ENCODE peak calls at places on chromosome 10, in seven cellular contexts. One of them, this sample, is unnamed. For H3K27me3, the result is how much of the 10 kb centered on the place peaks cover.

GRCh38 chr10:47414227-47414592 is 30.1 kb upstream of the ZNF488 start:
- DNase-seq in psoas muscle: no peak
- DNase-seq in GM23248: no peak
- DNase-seq in naive thymus-derived CD4-positive, alpha-beta T cell: no peak
- DNase-seq in IMR-90: no peak
- DNase-seq in esophagus squamous epithelium: no peak
- DNase-seq in ovary: no peak
- DNase-seq in this sample: no peak

GRCh38 chr10:119216137-119216536 is 8.8 kb downstream of the GRK5 start:
- DNase-seq in ovary: no peak
- DNase-seq in GM23248: no peak
- DNase-seq in psoas muscle: no peak
- DNase-seq in IMR-90: no peak
- DNase-seq in naive thymus-derived CD4-positive, alpha-beta T cell: no peak
- DNase-seq in esophagus squamous epithelium: no peak
- DNase-seq in this sample: no peak

GRCh38 chr10:64952042-64952441 is 1430.8 kb downstream of the REEP3 start:
- DNase-seq in naive thymus-derived CD4-positive, alpha-beta T cell: no peak
- DNase-seq in GM23248: no peak
- DNase-seq in ovary: no peak
- DNase-seq in esophagus squamous epithelium: no peak
- DNase-seq in IMR-90: no peak
- DNase-seq in psoas muscle: no peak
- DNase-seq in this sample: no peak

GRCh38 chr10:133272964-133273420 is 3.7 kb downstream of the ADAM8 start:
- DNase-seq in IMR-90: no peak
- DNase-seq in GM23248: no peak
- DNase-seq in esophagus squamous epithelium: no peak
- DNase-seq in naive thymus-derived CD4-positive, alpha-beta T cell: no peak
- DNase-seq in ovary: no peak
- DNase-seq in psoas muscle: no peak
- DNase-seq in this sample: no peak

GRCh38 chr10:72335394-72336258 is 19.1 kb downstream of the DNAJB12 start:
- DNase-seq in esophagus squamous epithelium: peak
- DNase-seq in IMR-90: no peak
- DNase-seq in psoas muscle: peak
- DNase-seq in ovary: peak
- DNase-seq in GM23248: no peak
- DNase-seq in naive thymus-derived CD4-positive, alpha-beta T cell: no peak
- DNase-seq in this sample: peak

GRCh38 chr10:69311309-69311708 is 33.0 kb downstream of the HK1 start:
- DNase-seq in esophagus squamous epithelium: no peak
- DNase-seq in ovary: no peak
- DNase-seq in naive thymus-derived CD4-positive, alpha-beta T cell: no peak
- DNase-seq in psoas muscle: no peak
- DNase-seq in GM23248: no peak
- DNase-seq in IMR-90: no peak
- DNase-seq in this sample: no peak

GRCh38 chr10:88913157-88913556 is 33.1 kb downstream of the STAMBPL1 start:
- DNase-seq in GM23248: no peak
- DNase-seq in ovary: no peak
- DNase-seq in esophagus squamous epithelium: no peak
- DNase-seq in naive thymus-derived CD4-positive, alpha-beta T cell: no peak
- DNase-seq in psoas muscle: no peak
- DNase-seq in IMR-90: peak
- DNase-seq in this sample: no peak

GRCh38 chr10:18653112-18653511 is 1.7 kb upstream of the NSUN6 start:
- DNase-seq in IMR-90: no peak
- DNase-seq in psoas muscle: no peak
- DNase-seq in naive thymus-derived CD4-positive, alpha-beta T cell: no peak
- DNase-seq in ovary: no peak
- DNase-seq in GM23248: no peak
- DNase-seq in esophagus squamous epithelium: no peak
- DNase-seq in this sample: no peak

GRCh38 chr10:59622320-59622901 is 87.2 kb downstream of the SLC16A9 start:
- DNase-seq in naive thymus-derived CD4-positive, alpha-beta T cell: peak
- DNase-seq in esophagus squamous epithelium: no peak
- DNase-seq in psoas muscle: no peak
- DNase-seq in ovary: no peak
- DNase-seq in GM23248: peak
- DNase-seq in IMR-90: peak
- DNase-seq in this sample: peak

GRCh38 chr10:44982114-44982460 is 3.5 kb upstream of the DEPP1 start:
- DNase-seq in esophagus squamous epithelium: no peak
- DNase-seq in IMR-90: no peak
- DNase-seq in GM23248: no peak
- DNase-seq in naive thymus-derived CD4-positive, alpha-beta T cell: no peak
- DNase-seq in psoas muscle: peak
- DNase-seq in ovary: peak
- DNase-seq in this sample: no peak

GRCh38 chr10:86346169-86346793 is 20.3 kb downstream of the GRID1 start:
- DNase-seq in esophagus squamous epithelium: no peak
- DNase-seq in psoas muscle: no peak
- DNase-seq in naive thymus-derived CD4-positive, alpha-beta T cell: no peak
- DNase-seq in ovary: no peak
- DNase-seq in GM23248: no peak
- DNase-seq in IMR-90: no peak
- DNase-seq in this sample: no peak

GRCh38 chr10:7411671-7412481 is 1.0 kb upstream of the SFMBT2 start:
- DNase-seq in IMR-90: no peak
- DNase-seq in esophagus squamous epithelium: no peak
- DNase-seq in psoas muscle: peak
- DNase-seq in GM23248: no peak
- DNase-seq in naive thymus-derived CD4-positive, alpha-beta T cell: peak
- DNase-seq in ovary: peak
- DNase-seq in this sample: peak

GRCh38 chr10:88918506-88918905 is 34.1 kb downstream of the ACTA2 start:
- DNase-seq in esophagus squamous epithelium: no peak
- DNase-seq in psoas muscle: no peak
- DNase-seq in naive thymus-derived CD4-positive, alpha-beta T cell: no peak
- DNase-seq in GM23248: no peak
- DNase-seq in ovary: no peak
- DNase-seq in IMR-90: peak
- DNase-seq in this sample: no peak

GRCh38 chr10:119871881-119872609 is 598 bp downstream of the MCMBP start:
- DNase-seq in IMR-90: peak
- DNase-seq in ovary: peak
- DNase-seq in psoas muscle: peak
- DNase-seq in GM23248: peak
- DNase-seq in esophagus squamous epithelium: no peak
- DNase-seq in naive thymus-derived CD4-positive, alpha-beta T cell: peak
- DNase-seq in this sample: peak

GRCh38 chr10:110170142-110170887 is 37.1 kb upstream of the MXI1 start:
- DNase-seq in psoas muscle: no peak
- DNase-seq in naive thymus-derived CD4-positive, alpha-beta T cell: no peak
- DNase-seq in ovary: no peak
- DNase-seq in esophagus squamous epithelium: no peak
- DNase-seq in IMR-90: no peak
- DNase-seq in GM23248: no peak
- DNase-seq in this sample: no peak

GRCh38 chr10:78944658-78945333 is 124.0 kb upstream of the ZMIZ1 start:
- DNase-seq in GM23248: peak
- DNase-seq in esophagus squamous epithelium: no peak
- DNase-seq in psoas muscle: peak
- DNase-seq in IMR-90: peak
- DNase-seq in naive thymus-derived CD4-positive, alpha-beta T cell: peak
- DNase-seq in ovary: peak
- DNase-seq in this sample: no peak

GRCh38 chr10:76558996-76559888 is 1078.4 kb downstream of the KCNMA1 start:
- DNase-seq in IMR-90: peak
- DNase-seq in naive thymus-derived CD4-positive, alpha-beta T cell: no peak
- DNase-seq in psoas muscle: no peak
- DNase-seq in esophagus squamous epithelium: no peak
- DNase-seq in GM23248: peak
- DNase-seq in ovary: no peak
- DNase-seq in this sample: no peak

GRCh38 chr10:75994332-75995040 is 563.1 kb downstream of the LRMDA start:
- DNase-seq in ovary: no peak
- DNase-seq in GM23248: no peak
- DNase-seq in psoas muscle: no peak
- DNase-seq in esophagus squamous epithelium: no peak
- DNase-seq in IMR-90: no peak
- DNase-seq in naive thymus-derived CD4-positive, alpha-beta T cell: no peak
- DNase-seq in this sample: no peak

GRCh38 chr10:91010952-91011351 is 90.1 kb upstream of the ANKRD1 start:
- DNase-seq in GM23248: peak
- DNase-seq in esophagus squamous epithelium: no peak
- DNase-seq in IMR-90: peak
- DNase-seq in ovary: no peak
- DNase-seq in psoas muscle: no peak
- DNase-seq in naive thymus-derived CD4-positive, alpha-beta T cell: no peak
- DNase-seq in this sample: no peak

GRCh38 chr10:97596101-97597055 is 6.9 kb downstream of the C10orf62 start:
- DNase-seq in IMR-90: peak
- DNase-seq in esophagus squamous epithelium: no peak
- DNase-seq in ovary: peak
- DNase-seq in GM23248: peak
- DNase-seq in naive thymus-derived CD4-positive, alpha-beta T cell: no peak
- DNase-seq in psoas muscle: peak
- DNase-seq in this sample: no peak

GRCh38 chr10:124737221-124737620 is 7.0 kb downstream of the FAM53B start:
- DNase-seq in IMR-90: no peak
- DNase-seq in naive thymus-derived CD4-positive, alpha-beta T cell: no peak
- DNase-seq in esophagus squamous epithelium: no peak
- DNase-seq in GM23248: no peak
- DNase-seq in ovary: no peak
- DNase-seq in psoas muscle: no peak
- DNase-seq in this sample: no peak
- H3K27ac ChIP-seq in IMR-90: no peak
- H3K27ac ChIP-seq in naive thymus-derived CD4-positive, alpha-beta T cell: no peak
- H3K27ac ChIP-seq in esophagus squamous epithelium: peak
- H3K27ac ChIP-seq in GM23248: no peak
- H3K27ac ChIP-seq in ovary: no peak
- H3K27ac ChIP-seq in psoas muscle: peak
- H3K27ac ChIP-seq in this sample: peak

GRCh38 chr10:103854687-103855423 is 521 bp downstream of the SH3PXD2A start:
- DNase-seq in GM23248: peak
- DNase-seq in esophagus squamous epithelium: no peak
- DNase-seq in naive thymus-derived CD4-positive, alpha-beta T cell: no peak
- DNase-seq in IMR-90: peak
- DNase-seq in psoas muscle: peak
- DNase-seq in ovary: peak
- DNase-seq in this sample: peak

GRCh38 chr10:103855424-103855823 is at the start of gene SH3PXD2A:
- DNase-seq in GM23248: peak
- DNase-seq in psoas muscle: peak
- DNase-seq in esophagus squamous epithelium: no peak
- DNase-seq in naive thymus-derived CD4-positive, alpha-beta T cell: no peak
- DNase-seq in ovary: peak
- DNase-seq in IMR-90: no peak
- DNase-seq in this sample: peak

GRCh38 chr10:103856497-103857175 is 1.3 kb upstream of the SH3PXD2A start:
- DNase-seq in psoas muscle: no peak
- DNase-seq in ovary: no peak
- DNase-seq in esophagus squamous epithelium: no peak
- DNase-seq in GM23248: no peak
- DNase-seq in naive thymus-derived CD4-positive, alpha-beta T cell: no peak
- DNase-seq in IMR-90: no peak
- DNase-seq in this sample: no peak

GRCh38 chr10:103854265-103854686 is 1.1 kb downstream of the SH3PXD2A start:
- DNase-seq in naive thymus-derived CD4-positive, alpha-beta T cell: no peak
- DNase-seq in IMR-90: no peak
- DNase-seq in psoas muscle: no peak
- DNase-seq in GM23248: no peak
- DNase-seq in ovary: peak
- DNase-seq in esophagus squamous epithelium: no peak
- DNase-seq in this sample: peak

DNA sequence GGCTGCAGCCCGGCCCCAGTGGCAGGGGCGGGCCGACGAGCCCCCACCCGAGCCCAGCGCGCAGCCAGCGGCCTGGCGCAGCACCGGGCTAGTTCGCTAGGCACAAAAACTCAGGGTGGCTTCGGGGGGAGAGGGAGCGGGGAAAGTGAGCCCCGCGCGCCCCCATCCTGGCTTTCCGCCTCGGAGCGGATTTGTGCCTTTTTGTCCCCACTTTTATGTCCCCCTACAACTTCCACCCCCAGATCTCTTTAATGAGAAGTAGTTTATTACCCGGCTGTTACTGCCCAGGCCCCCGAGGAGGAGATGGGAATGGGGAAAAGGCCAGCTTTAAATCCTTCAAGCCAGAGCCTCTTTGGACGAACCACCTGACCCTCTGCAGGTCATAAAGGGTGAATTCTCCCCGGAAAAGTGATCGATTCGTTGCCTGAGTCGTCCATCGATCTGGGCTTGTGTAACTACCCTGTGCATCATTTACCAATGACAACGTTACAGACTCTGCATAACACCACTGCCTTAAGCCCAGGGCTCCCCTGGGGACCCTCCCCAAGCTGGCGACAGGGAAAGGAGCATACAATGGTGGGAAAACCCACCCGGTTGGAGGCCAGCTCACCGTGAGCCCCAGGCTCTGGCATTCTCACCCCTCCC is 598 bp upstream of the SH3PXD2A start:
- DNase-seq in IMR-90: no peak
- DNase-seq in esophagus squamous epithelium: no peak
- DNase-seq in GM23248: no peak
- DNase-seq in psoas muscle: no peak
- DNase-seq in ovary: no peak
- DNase-seq in naive thymus-derived CD4-positive, alpha-beta T cell: no peak
- DNase-seq in this sample: no peak
- H3K27me3 ChIP-seq in IMR-90: under half
- H3K27me3 ChIP-seq in esophagus squamous epithelium: under half
- H3K27me3 ChIP-seq in GM23248: under half
- H3K27me3 ChIP-seq in psoas muscle: under half
- H3K27me3 ChIP-seq in ovary: under half
- H3K27me3 ChIP-seq in naive thymus-derived CD4-positive, alpha-beta T cell: under half
- H3K27me3 ChIP-seq in this sample: under half

DNA sequence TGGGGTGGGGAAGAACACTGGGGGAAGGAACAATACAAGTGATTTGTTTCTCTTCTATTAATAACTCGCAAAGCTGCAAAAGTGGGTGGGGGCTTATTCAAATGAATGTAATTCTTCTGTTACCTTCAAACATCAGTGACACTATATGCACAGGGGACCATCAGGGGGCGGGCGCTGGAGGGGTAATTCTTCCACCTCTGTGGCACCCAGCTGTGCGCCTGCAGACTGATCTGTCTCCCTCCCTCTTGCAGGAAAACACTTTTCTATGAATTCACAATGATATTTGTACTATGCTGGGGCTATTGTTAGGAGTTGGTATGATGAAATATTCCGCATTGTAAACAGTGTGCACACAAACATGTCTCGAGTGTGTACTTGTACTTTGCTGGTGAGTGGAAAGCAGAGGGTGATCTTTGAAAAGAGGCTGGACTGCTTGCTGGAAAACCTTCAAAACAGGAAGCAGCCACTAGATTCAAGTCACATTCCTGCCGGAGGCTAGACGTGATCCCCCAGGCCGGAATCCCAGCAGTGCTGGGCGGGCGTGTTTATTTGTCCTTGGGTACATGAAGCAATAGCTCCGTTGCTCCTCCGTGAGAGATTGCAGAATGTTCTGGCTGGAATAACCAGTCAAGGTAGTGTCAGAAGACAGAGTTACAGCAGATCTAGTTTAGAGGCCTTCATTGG is 15.8 kb upstream of the BNIP3 start:
- DNase-seq in IMR-90: peak
- DNase-seq in ovary: peak
- DNase-seq in GM23248: peak
- DNase-seq in naive thymus-derived CD4-positive, alpha-beta T cell: no peak
- DNase-seq in esophagus squamous epithelium: peak
- DNase-seq in psoas muscle: peak
- DNase-seq in this sample: peak
- H3K27ac ChIP-seq in IMR-90: peak
- H3K27ac ChIP-seq in ovary: peak
- H3K27ac ChIP-seq in GM23248: peak
- H3K27ac ChIP-seq in naive thymus-derived CD4-positive, alpha-beta T cell: no peak
- H3K27ac ChIP-seq in esophagus squamous epithelium: peak
- H3K27ac ChIP-seq in psoas muscle: peak
- H3K27ac ChIP-seq in this sample: peak

GRCh38 chr10:131323880-131324279 is 12.4 kb upstream of the TCERG1L start:
- DNase-seq in naive thymus-derived CD4-positive, alpha-beta T cell: no peak
- DNase-seq in psoas muscle: no peak
- DNase-seq in ovary: no peak
- DNase-seq in esophagus squamous epithelium: no peak
- DNase-seq in IMR-90: no peak
- DNase-seq in GM23248: no peak
- DNase-seq in this sample: no peak
- H3K27me3 ChIP-seq in naive thymus-derived CD4-positive, alpha-beta T cell: under half
- H3K27me3 ChIP-seq in psoas muscle: under half
- H3K27me3 ChIP-seq in ovary: under half
- H3K27me3 ChIP-seq in esophagus squamous epithelium: under half
- H3K27me3 ChIP-seq in IMR-90: under half
- H3K27me3 ChIP-seq in GM23248: under half
- H3K27me3 ChIP-seq in this sample: half or more